ENCODE peak calls at places on chromosomes 5 and 9, in four cellular contexts. A is right lobe of liver, J is upper lobe of right lung, G is heart left ventricle. I is an unnamed sample.

GRCh38 chr9:12708562-12709298 is 15.5 kb downstream of the TYRP1 start:
- DNase-seq in A (no peak), J (no peak), G (no peak), I (no peak)

GRCh38 chr5:6181871-6182270 is 196.5 kb downstream of the MED10 start:
- DNase-seq in A (no peak), J (no peak), G (no peak), I (no peak)

GRCh38 chr5:167065784-167066183 is 1225.7 kb upstream of the WWC1 start:
- DNase-seq in A (no peak), J (no peak), G (no peak), I (no peak)

GRCh38 chr9:72292874-72293607 is 72.0 kb downstream of the ZFAND5 start:
- DNase-seq in A (no peak), J (no peak), G (no peak), I (no peak)

GRCh38 chr9:89340332-89340731 is 22.0 kb downstream of the SECISBP2 start:
- DNase-seq in A (no peak), J (no peak), G (no peak), I (no peak)

GRCh38 chr9:14277202-14277601 is 36.7 kb downstream of the NFIB start:
- DNase-seq in A (no peak), J (no peak), G (peak), I (no peak)

GRCh38 chr9:4558599-4558998 is 68.3 kb downstream of the SLC1A1 start:
- DNase-seq in A (no peak), J (no peak), G (no peak), I (no peak)

GRCh38 chr5:6729400-6730310 is 16.4 kb downstream of the TENT4A start:
- DNase-seq in A (peak), J (peak), G (no peak), I (no peak)

GRCh38 chr5:118553662-118554061 is 434.7 kb downstream of the DTWD2 start:
- DNase-seq in A (no peak), J (no peak), G (peak), I (no peak)

GRCh38 chr5:102536323-102536928 is 37.6 kb upstream of the SLCO6A1 start:
- DNase-seq in A (no peak), J (no peak), G (no peak), I (no peak)
- TF ChIP-seq CTCF in A (peak), J (peak), G (no peak), I (peak)

DNA sequence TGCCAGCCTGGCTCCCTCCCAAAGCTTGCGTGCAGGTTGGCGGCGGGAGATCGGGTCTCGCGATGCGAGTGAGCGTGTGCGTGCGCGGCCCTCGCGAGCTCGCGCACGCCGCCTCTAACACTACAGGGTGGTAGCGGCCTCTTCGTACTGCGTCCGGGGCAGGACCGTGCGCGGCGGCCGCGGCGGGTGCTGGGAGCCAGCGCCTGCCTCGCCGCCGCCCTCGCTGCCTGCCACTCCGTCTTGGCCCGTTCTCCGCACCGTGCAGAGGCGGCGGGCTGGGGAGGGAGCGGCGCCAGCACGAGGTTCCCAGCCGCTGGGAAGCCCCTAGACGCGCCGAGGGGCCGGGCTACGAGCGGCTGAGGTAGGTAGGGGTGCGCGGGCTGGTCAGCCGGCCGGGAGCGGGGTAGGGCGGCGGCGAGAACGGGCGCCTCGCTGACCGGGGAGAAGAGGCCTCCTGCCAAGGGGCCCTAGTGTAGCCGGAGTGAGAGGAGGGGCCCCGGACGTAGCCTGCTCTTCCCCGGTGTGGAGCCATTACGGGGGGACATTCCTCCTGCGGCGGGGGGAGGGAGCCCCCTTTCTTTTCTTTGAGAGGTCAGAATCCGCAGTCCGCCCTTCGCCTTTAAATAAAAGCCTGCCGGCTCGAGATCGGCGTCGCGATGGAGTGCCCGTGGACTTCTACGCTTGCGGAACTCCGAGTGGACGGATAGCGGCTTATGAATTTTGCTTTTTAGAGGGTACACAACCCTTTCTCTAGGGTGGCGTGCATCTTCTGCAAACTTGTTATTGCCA is at the start of gene C5orf24:
- DNase-seq in A (peak), J (peak), G (peak), I (peak)
- TF ChIP-seq CTCF in A (no peak), J (no peak), G (no peak), I (no peak)

GRCh38 chr5:92309336-92309991 is 926.3 kb upstream of the ARRDC3 start:
- DNase-seq in A (no peak), J (no peak), G (no peak), I (no peak)
- TF ChIP-seq CTCF in A (peak), J (peak), G (peak), I (peak)

DNA sequence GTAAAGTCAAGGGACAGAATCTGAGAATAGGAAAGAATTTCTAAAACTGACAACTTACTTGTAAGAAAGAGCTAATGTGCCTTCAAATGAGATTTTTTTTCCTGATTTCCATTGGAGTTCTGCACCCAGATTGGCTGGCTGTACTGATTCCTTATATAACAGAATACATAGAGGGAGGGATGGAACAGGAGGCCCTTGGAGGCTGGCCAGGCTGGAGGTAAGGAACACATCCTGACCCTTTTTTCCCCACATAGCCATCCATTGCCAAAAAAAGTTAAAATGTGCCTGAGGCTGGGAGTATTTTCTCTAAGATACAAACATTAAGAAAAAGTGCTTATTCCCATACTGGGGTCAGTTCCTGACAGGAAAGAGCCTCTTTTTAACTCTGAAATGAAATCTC is 27.3 kb upstream of the IFNA14 start:
- DNase-seq in A (no peak), J (no peak), G (no peak), I (no peak)
- TF ChIP-seq CTCF in A (no peak), J (no peak), G (no peak), I (no peak)

DNA sequence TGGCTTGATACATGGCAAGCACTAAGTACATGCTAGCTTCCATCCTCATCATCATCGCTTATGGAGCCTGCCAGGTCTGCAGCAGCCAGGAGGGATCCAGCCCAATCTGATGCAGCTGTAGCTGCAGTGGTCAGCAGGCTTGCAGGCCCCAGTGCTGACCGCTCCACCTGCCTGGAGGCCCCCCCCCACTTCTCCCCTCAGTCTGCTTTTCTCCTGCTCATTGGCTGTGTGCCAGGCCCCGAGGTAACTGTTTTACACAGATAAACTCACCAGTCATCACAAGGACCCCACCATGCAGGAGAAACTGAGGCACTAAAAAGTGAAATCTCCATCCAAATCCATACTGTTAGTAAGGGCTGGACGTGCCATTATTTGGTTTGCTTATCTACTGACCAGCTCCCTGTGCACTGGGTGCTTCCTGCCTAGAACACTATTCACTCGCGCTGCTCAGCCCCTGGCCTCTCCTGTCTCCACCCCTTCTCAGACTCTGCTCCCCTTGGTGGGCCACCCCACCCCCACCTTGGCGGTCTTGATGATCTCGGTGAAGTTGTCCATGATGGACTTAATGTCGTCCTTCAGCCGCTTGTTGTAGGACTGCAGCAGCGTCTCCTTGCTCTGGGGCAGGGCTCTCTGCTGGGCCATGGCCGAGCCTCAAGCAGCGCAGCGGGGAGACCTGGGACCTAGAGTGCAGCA is 1.8 kb downstream of the MED22 start:
- DNase-seq in A (no peak), J (no peak), G (no peak), I (no peak)
- TF ChIP-seq CTCF in A (no peak), J (no peak), G (no peak), I (no peak)

GRCh38 chr5:136132557-136133415 is at the start of gene SMAD5:
- DNase-seq in A (peak), J (peak), G (peak), I (peak)
- TF ChIP-seq CTCF in A (no peak), J (no peak), G (no peak), I (no peak)

GRCh38 chr5:143025376-143025775 is 255.2 kb downstream of the ARHGAP26 start:
- DNase-seq in A (no peak), J (no peak), G (no peak), I (no peak)
- TF ChIP-seq CTCF in A (no peak), J (no peak), G (no peak), I (no peak)

DNA sequence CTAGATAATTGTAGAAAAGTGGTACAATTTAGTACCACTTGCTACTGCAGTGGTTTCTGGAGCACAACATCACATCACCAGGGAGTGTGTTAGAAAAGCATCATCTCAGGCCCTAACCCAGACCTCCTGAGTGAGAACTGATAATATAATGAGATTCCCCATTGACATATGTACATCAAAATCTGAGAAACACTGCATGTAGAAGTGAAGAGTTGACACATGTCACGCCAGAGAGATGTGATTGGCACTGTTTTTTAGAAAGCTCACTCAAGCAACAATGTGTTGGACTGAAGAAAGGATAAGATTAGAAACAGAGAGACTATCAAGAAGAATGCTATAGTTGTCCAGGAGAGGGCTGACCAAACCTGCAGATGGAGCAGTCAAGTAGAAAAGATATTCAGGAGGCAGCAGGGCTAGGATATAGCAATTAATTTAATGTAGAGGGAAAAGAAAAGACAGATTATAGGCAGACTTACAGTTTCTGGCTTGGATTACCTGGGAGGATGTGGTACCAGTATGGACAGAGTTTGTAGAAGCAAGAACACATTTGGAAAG is 324.4 kb upstream of the ADAMTSL1 start:
- DNase-seq in A (no peak), J (no peak), G (no peak), I (no peak)
- TF ChIP-seq CTCF in A (peak), J (no peak), G (no peak), I (no peak)

I was measured in neural crest cell.